ENCODE peak calls at places on chromosomes 7 and 10, in nine cellular contexts. S, Z, C, F, R, W, B, H and D are unnamed samples.

GRCh38 chr7:117012284-117013174 is 59.2 kb downstream of the ST7 start:
- DNase-seq in H (peak; percentile 66), Z (peak; percentile 72), C (no peak), R (peak; percentile 56), B (no peak), W (peak; percentile 39), S (no peak), F (peak; percentile 69), D (peak; percentile 64)

GRCh38 chr10:33102071-33102470 is 144.0 kb upstream of the ITGB1 start:
- DNase-seq in F (no peak), H (no peak), C (no peak), B (no peak), W (no peak), R (no peak), S (no peak), Z (no peak), D (no peak)

GRCh38 chr10:26485150-26485941 is 47.2 kb downstream of the APBB1IP start:
- DNase-seq in H (no peak), B (no peak), S (no peak), W (no peak), F (no peak), C (no peak), R (no peak), Z (peak; percentile 31), D (no peak)

GRCh38 chr10:81978238-81978637 is 103.2 kb downstream of the NRG3 start:
- DNase-seq in R (no peak), W (peak; percentile 38), H (no peak), B (peak; percentile 6), C (peak; percentile 48), S (no peak), Z (peak; percentile 58), F (peak; percentile 60), D (peak; percentile 2)

GRCh38 chr7:55056577-55057480 is 38.0 kb downstream of the EGFR start:
- DNase-seq in C (no peak), S (no peak), W (no peak), R (no peak), F (no peak), Z (no peak), B (no peak), H (no peak), D (no peak)

GRCh38 chr10:43958964-43959363 is 310.3 kb upstream of the ZNF32 start:
- DNase-seq in Z (no peak), B (no peak), W (no peak), F (no peak), R (no peak), C (no peak), S (no peak), H (no peak), D (no peak)

GRCh38 chr7:99558306-99559275 is at the start of gene ZNF655:
- DNase-seq in C (peak; percentile 85), W (peak; percentile 86), R (peak; percentile 73), B (peak; percentile 95), F (peak; percentile 82), Z (peak; percentile 98), S (peak; percentile 76), H (peak; percentile 85), D (peak; percentile 60)

GRCh38 chr7:55065511-55066229 is 46.9 kb downstream of the EGFR start:
- DNase-seq in W (no peak), R (no peak), B (peak; percentile 85), F (no peak), H (peak; percentile 94), C (peak; percentile 100), S (no peak), Z (peak; percentile 98), D (peak; percentile 75)

GRCh38 chr7:46557295-46557711 is 636.2 kb upstream of the IGFBP3 start:
- DNase-seq in S (no peak), W (no peak), C (peak; percentile 58), R (no peak), F (no peak), Z (peak; percentile 36), H (no peak), B (no peak), D (no peak)

GRCh38 chr10:99172130-99172738 is 63.4 kb downstream of the HPSE2 start:
- DNase-seq in S (no peak), W (peak; percentile 9), R (peak; percentile 3), Z (peak; percentile 69), B (peak; percentile 35), F (peak; percentile 29), C (peak; percentile 42), H (peak; percentile 51), D (peak; percentile 47)

GRCh38 chr10:128263891-128264688 is 137.9 kb upstream of the MKI67 start:
- DNase-seq in H (peak; percentile 25), W (peak; percentile 38), R (peak; percentile 54), F (peak; percentile 84), B (peak; percentile 64), S (peak; percentile 52), Z (peak; percentile 61), C (peak; percentile 18), D (peak; percentile 75)

GRCh38 chr7:86209036-86209435 is 434.7 kb upstream of the GRM3 start:
- DNase-seq in F (no peak), H (no peak), Z (no peak), W (no peak), S (no peak), B (no peak), C (no peak), R (no peak), D (no peak)

GRCh38 chr7:117134885-117135552 is 181.7 kb downstream of the ST7 start:
- DNase-seq in W (no peak), C (no peak), B (no peak), H (peak; percentile 57), S (no peak), Z (no peak), R (peak; percentile 18), F (peak; percentile 65), D (no peak)

GRCh38 chr7:72444023-72444776 is 32.1 kb upstream of the CALN1 start:
- DNase-seq in W (peak; percentile 48), C (no peak), H (no peak), R (peak; percentile 7), F (peak; percentile 73), Z (no peak), B (no peak), S (no peak), D (no peak)

GRCh38 chr10:45353176-45353575 is 20.8 kb upstream of the ALOX5 start:
- DNase-seq in H (no peak), B (no peak), W (no peak), R (peak; percentile 33), Z (no peak), C (no peak), S (no peak), F (no peak), D (no peak)